ENCODE peak calls at places on chromosomes 16 and 17, in eight cellular contexts. One of them, this sample, is unnamed.

GRCh38 chr17:31842416-31843381 is 16.3 kb downstream of the COPRS start:
- DNase-seq in effector CD4-positive, alpha-beta T cell: peak; percentile 53
- DNase-seq in HTR-8/SVneo: peak; percentile 89
- DNase-seq in HuH-7.5: peak; percentile 57
- DNase-seq in prostate gland: peak; percentile 86
- DNase-seq in fibroblast of pulmonary artery: peak; percentile 88
- DNase-seq in NCI-H82: peak; percentile 91
- DNase-seq in fibroblast of gingiva: peak; percentile 79
- DNase-seq in this sample: peak; percentile 83

GRCh38 chr17:7589204-7589868 is 558 bp downstream of the SOX15 start:
- DNase-seq in effector CD4-positive, alpha-beta T cell: peak; percentile 48
- DNase-seq in HTR-8/SVneo: no peak
- DNase-seq in HuH-7.5: no peak
- DNase-seq in prostate gland: peak; percentile 86
- DNase-seq in fibroblast of pulmonary artery: peak; percentile 88
- DNase-seq in NCI-H82: peak; percentile 93
- DNase-seq in fibroblast of gingiva: peak; percentile 84
- DNase-seq in this sample: peak; percentile 84

GRCh38 chr17:57986841-57987581 is 1.0 kb downstream of the VEZF1 start:
- DNase-seq in effector CD4-positive, alpha-beta T cell: peak; percentile 24
- DNase-seq in HTR-8/SVneo: peak; percentile 43
- DNase-seq in HuH-7.5: peak; percentile 59
- DNase-seq in prostate gland: peak; percentile 37
- DNase-seq in fibroblast of pulmonary artery: peak; percentile 83
- DNase-seq in NCI-H82: peak; percentile 65
- DNase-seq in fibroblast of gingiva: peak; percentile 57
- DNase-seq in this sample: peak; percentile 29

GRCh38 chr17:71633391-71633849 is 487.4 kb upstream of the SOX9 start:
- DNase-seq in effector CD4-positive, alpha-beta T cell: no peak
- DNase-seq in HTR-8/SVneo: peak; percentile 19
- DNase-seq in HuH-7.5: no peak
- DNase-seq in prostate gland: peak; percentile 33
- DNase-seq in fibroblast of pulmonary artery: peak; percentile 71
- DNase-seq in NCI-H82: no peak
- DNase-seq in fibroblast of gingiva: peak; percentile 64
- DNase-seq in this sample: no peak

GRCh38 chr17:30278032-30278431 is 13.7 kb downstream of the BLMH start:
- DNase-seq in effector CD4-positive, alpha-beta T cell: no peak
- DNase-seq in HTR-8/SVneo: peak; percentile 36
- DNase-seq in HuH-7.5: no peak
- DNase-seq in prostate gland: no peak
- DNase-seq in fibroblast of pulmonary artery: peak; percentile 84
- DNase-seq in NCI-H82: peak; percentile 46
- DNase-seq in fibroblast of gingiva: peak; percentile 21
- DNase-seq in this sample: no peak

GRCh38 chr17:66786101-66786500 is 48.8 kb upstream of the CACNG5 start:
- DNase-seq in effector CD4-positive, alpha-beta T cell: no peak
- DNase-seq in HTR-8/SVneo: no peak
- DNase-seq in HuH-7.5: no peak
- DNase-seq in prostate gland: no peak
- DNase-seq in fibroblast of pulmonary artery: no peak
- DNase-seq in NCI-H82: peak; percentile 75
- DNase-seq in fibroblast of gingiva: no peak
- DNase-seq in this sample: no peak

GRCh38 chr17:80443916-80444708 is 29.1 kb downstream of the ENDOV start:
- DNase-seq in effector CD4-positive, alpha-beta T cell: no peak
- DNase-seq in HTR-8/SVneo: no peak
- DNase-seq in HuH-7.5: no peak
- DNase-seq in prostate gland: no peak
- DNase-seq in fibroblast of pulmonary artery: no peak
- DNase-seq in NCI-H82: peak; percentile 44
- DNase-seq in fibroblast of gingiva: no peak
- DNase-seq in this sample: no peak

GRCh38 chr17:59859444-59860025 is 33.2 kb downstream of the TUBD1 start:
- DNase-seq in effector CD4-positive, alpha-beta T cell: no peak
- DNase-seq in HTR-8/SVneo: no peak
- DNase-seq in HuH-7.5: no peak
- DNase-seq in prostate gland: no peak
- DNase-seq in fibroblast of pulmonary artery: peak; percentile 84
- DNase-seq in NCI-H82: peak; percentile 9
- DNase-seq in fibroblast of gingiva: peak; percentile 66
- DNase-seq in this sample: no peak

GRCh38 chr16:48393843-48394703 is 8.9 kb upstream of the SIAH1 start:
- DNase-seq in effector CD4-positive, alpha-beta T cell: no peak
- DNase-seq in HTR-8/SVneo: no peak
- DNase-seq in HuH-7.5: no peak
- DNase-seq in prostate gland: no peak
- DNase-seq in fibroblast of pulmonary artery: peak; percentile 51
- DNase-seq in NCI-H82: no peak
- DNase-seq in fibroblast of gingiva: peak; percentile 83
- DNase-seq in this sample: no peak

GRCh38 chr17:59730268-59730834 is 22.9 kb downstream of the VMP1 start:
- DNase-seq in effector CD4-positive, alpha-beta T cell: no peak
- DNase-seq in HTR-8/SVneo: no peak
- DNase-seq in HuH-7.5: no peak
- DNase-seq in prostate gland: no peak
- DNase-seq in fibroblast of pulmonary artery: no peak
- DNase-seq in NCI-H82: no peak
- DNase-seq in fibroblast of gingiva: no peak
- DNase-seq in this sample: no peak

GRCh38 chr17:43994272-43995149 is 9.9 kb upstream of the NAGS start:
- DNase-seq in effector CD4-positive, alpha-beta T cell: peak; percentile 51
- DNase-seq in HTR-8/SVneo: peak; percentile 84
- DNase-seq in HuH-7.5: peak; percentile 70
- DNase-seq in prostate gland: peak; percentile 41
- DNase-seq in fibroblast of pulmonary artery: peak; percentile 68
- DNase-seq in NCI-H82: peak; percentile 86
- DNase-seq in fibroblast of gingiva: peak; percentile 54
- DNase-seq in this sample: peak; percentile 53

GRCh38 chr16:30184430-30185140 is 1.2 kb downstream of the CORO1A start:
- DNase-seq in effector CD4-positive, alpha-beta T cell: peak; percentile 39
- DNase-seq in HTR-8/SVneo: no peak
- DNase-seq in HuH-7.5: no peak
- DNase-seq in prostate gland: no peak
- DNase-seq in fibroblast of pulmonary artery: no peak
- DNase-seq in NCI-H82: no peak
- DNase-seq in fibroblast of gingiva: no peak
- DNase-seq in this sample: peak; percentile 11